ENCODE peak calls at places on chromosome 15, in five cellular contexts. One of them, this sample, is unnamed.

GRCh38 chr15:48897144-48897814 is 19.3 kb downstream of the EID1 start:
- DNase-seq in WTC11: no peak
- DNase-seq in fibroblast of pulmonary artery: peak; percentile 75
- DNase-seq in cardiac fibroblast: peak; percentile 73
- DNase-seq in B cell: no peak
- DNase-seq in this sample: peak; percentile 77

GRCh38 chr15:91908401-91908800 is 54.9 kb downstream of the SLCO3A1 start:
- DNase-seq in cardiac fibroblast: peak; percentile 53
- DNase-seq in WTC11: no peak
- DNase-seq in B cell: no peak
- DNase-seq in fibroblast of pulmonary artery: peak; percentile 45
- DNase-seq in this sample: peak; percentile 60

GRCh38 chr15:56366211-56366610 is 985 bp downstream of the TEX9 start:
- DNase-seq in fibroblast of pulmonary artery: no peak
- DNase-seq in WTC11: no peak
- DNase-seq in cardiac fibroblast: no peak
- DNase-seq in B cell: no peak
- DNase-seq in this sample: no peak

GRCh38 chr15:75197062-75197630 is 4.5 kb upstream of the C15orf39 start:
- DNase-seq in fibroblast of pulmonary artery: no peak
- DNase-seq in WTC11: no peak
- DNase-seq in B cell: no peak
- DNase-seq in cardiac fibroblast: no peak
- DNase-seq in this sample: no peak

GRCh38 chr15:46616033-46616432 is 981.2 kb downstream of the SQOR start:
- DNase-seq in WTC11: no peak
- DNase-seq in fibroblast of pulmonary artery: no peak
- DNase-seq in B cell: no peak
- DNase-seq in cardiac fibroblast: no peak
- DNase-seq in this sample: no peak

GRCh38 chr15:94239474-94239873 is 8.1 kb downstream of the MCTP2 start:
- DNase-seq in WTC11: no peak
- DNase-seq in fibroblast of pulmonary artery: no peak
- DNase-seq in cardiac fibroblast: no peak
- DNase-seq in B cell: no peak
- DNase-seq in this sample: no peak

GRCh38 chr15:25676070-25676469 is 187.1 kb downstream of the ATP10A start:
- DNase-seq in fibroblast of pulmonary artery: no peak
- DNase-seq in WTC11: no peak
- DNase-seq in cardiac fibroblast: no peak
- DNase-seq in B cell: no peak
- DNase-seq in this sample: no peak

GRCh38 chr15:101121511-101122090 is 130.2 kb downstream of the CHSY1 start:
- DNase-seq in cardiac fibroblast: peak; percentile 80
- DNase-seq in fibroblast of pulmonary artery: peak; percentile 69
- DNase-seq in B cell: peak; percentile 77
- DNase-seq in WTC11: peak; percentile 71
- DNase-seq in this sample: peak; percentile 56

GRCh38 chr15:88918738-88919137 is 5.6 kb upstream of the MFGE8 start:
- DNase-seq in fibroblast of pulmonary artery: peak; percentile 97
- DNase-seq in WTC11: no peak
- DNase-seq in cardiac fibroblast: peak; percentile 97
- DNase-seq in B cell: no peak
- DNase-seq in this sample: peak; percentile 99

GRCh38 chr15:31486906-31487695 is 160.5 kb downstream of the KLF13 start:
- DNase-seq in B cell: no peak
- DNase-seq in cardiac fibroblast: no peak
- DNase-seq in WTC11: no peak
- DNase-seq in fibroblast of pulmonary artery: no peak
- DNase-seq in this sample: no peak

GRCh38 chr15:73324496-73325170 is 44.1 kb downstream of the HCN4 start:
- DNase-seq in WTC11: no peak
- DNase-seq in B cell: no peak
- DNase-seq in cardiac fibroblast: no peak
- DNase-seq in fibroblast of pulmonary artery: no peak
- DNase-seq in this sample: no peak

GRCh38 chr15:40040293-40040635 is 1.3 kb upstream of the SRP14 start:
- DNase-seq in cardiac fibroblast: no peak
- DNase-seq in B cell: no peak
- DNase-seq in fibroblast of pulmonary artery: no peak
- DNase-seq in WTC11: no peak
- DNase-seq in this sample: no peak

GRCh38 chr15:51775967-51776816 is 24.8 kb downstream of the TMOD2 start:
- DNase-seq in WTC11: peak; percentile 73
- DNase-seq in cardiac fibroblast: peak; percentile 65
- DNase-seq in B cell: peak; percentile 54
- DNase-seq in fibroblast of pulmonary artery: peak; percentile 67
- DNase-seq in this sample: peak; percentile 44

GRCh38 chr15:88785217-88785616 is 18.0 kb upstream of the ACAN start:
- DNase-seq in B cell: no peak
- DNase-seq in WTC11: no peak
- DNase-seq in cardiac fibroblast: no peak
- DNase-seq in fibroblast of pulmonary artery: no peak
- DNase-seq in this sample: no peak

GRCh38 chr15:38555686-38556334 is 8.8 kb downstream of the RASGRP1 start:
- DNase-seq in WTC11: no peak
- DNase-seq in cardiac fibroblast: no peak
- DNase-seq in B cell: no peak
- DNase-seq in fibroblast of pulmonary artery: peak; percentile 17
- DNase-seq in this sample: peak; percentile 90

GRCh38 chr15:56901931-56902330 is 16.5 kb upstream of the TCF12 start:
- DNase-seq in WTC11: no peak
- DNase-seq in fibroblast of pulmonary artery: no peak
- DNase-seq in B cell: no peak
- DNase-seq in cardiac fibroblast: no peak
- DNase-seq in this sample: no peak

GRCh38 chr15:89338036-89338435 is 3.4 kb upstream of the POLG start:
- DNase-seq in fibroblast of pulmonary artery: no peak
- DNase-seq in cardiac fibroblast: no peak
- DNase-seq in B cell: no peak
- DNase-seq in WTC11: no peak
- DNase-seq in this sample: no peak

GRCh38 chr15:34330279-34330678 is 7.3 kb downstream of the SLC12A6 start:
- DNase-seq in WTC11: no peak
- DNase-seq in cardiac fibroblast: no peak
- DNase-seq in fibroblast of pulmonary artery: no peak
- DNase-seq in B cell: no peak
- DNase-seq in this sample: no peak

DNA sequence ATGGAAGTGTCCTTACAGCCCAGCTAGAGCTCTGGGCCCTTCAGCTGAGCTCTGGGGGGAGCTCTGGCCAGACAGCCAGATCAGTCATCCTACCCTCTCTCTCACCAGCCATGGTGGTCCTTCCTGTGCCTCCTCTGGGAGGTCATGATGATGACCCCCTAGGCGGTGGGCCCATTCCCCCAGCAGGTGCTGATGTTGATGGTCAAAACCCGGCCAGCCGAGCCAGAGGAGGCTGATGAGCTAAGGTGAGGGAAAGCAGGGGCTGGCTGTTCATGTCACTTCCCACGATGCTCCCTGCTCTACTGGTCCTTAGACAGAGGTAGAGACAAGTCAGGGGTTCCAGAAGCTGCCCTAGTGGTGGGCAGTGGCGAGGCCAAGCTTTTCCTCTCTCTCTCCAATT is 35.0 kb downstream of the GRAMD2A start:
- DNase-seq in fibroblast of pulmonary artery: no peak
- DNase-seq in WTC11: no peak
- DNase-seq in B cell: no peak
- DNase-seq in cardiac fibroblast: no peak
- DNase-seq in this sample: no peak
- TF ChIP-seq CTCF in fibroblast of pulmonary artery: no peak
- TF ChIP-seq CTCF in WTC11: no peak
- TF ChIP-seq CTCF in B cell: no peak
- TF ChIP-seq CTCF in cardiac fibroblast: no peak
- TF ChIP-seq CTCF in this sample: no peak

DNA sequence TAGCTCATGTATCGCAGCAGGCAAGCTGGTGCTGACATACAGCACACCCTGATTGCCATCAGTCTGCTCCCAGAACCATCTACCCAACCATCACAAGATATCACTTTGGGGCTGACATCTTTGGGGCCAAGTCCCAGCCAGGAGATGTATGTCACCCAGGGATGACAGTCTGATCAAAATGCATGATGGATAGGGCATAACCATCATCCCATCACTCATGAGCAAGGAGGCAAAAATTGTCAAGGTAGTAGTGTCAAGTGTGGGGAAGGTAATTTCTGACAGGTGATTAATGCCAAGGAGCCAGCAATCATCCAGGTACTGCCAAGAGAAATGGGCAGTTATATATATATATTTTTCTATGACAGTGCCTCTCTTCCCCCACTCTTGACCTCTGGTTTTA is 277.4 kb downstream of the WDR72 start:
- DNase-seq in B cell: no peak
- DNase-seq in cardiac fibroblast: no peak
- DNase-seq in fibroblast of pulmonary artery: no peak
- DNase-seq in WTC11: no peak
- DNase-seq in this sample: no peak
- TF ChIP-seq CTCF in B cell: no peak
- TF ChIP-seq CTCF in cardiac fibroblast: no peak
- TF ChIP-seq CTCF in fibroblast of pulmonary artery: no peak
- TF ChIP-seq CTCF in WTC11: no peak
- TF ChIP-seq CTCF in this sample: no peak

GRCh38 chr15:63146684-63147083 is 10.6 kb downstream of the RPS27L start:
- DNase-seq in WTC11: no peak
- DNase-seq in cardiac fibroblast: peak; percentile 52
- DNase-seq in B cell: no peak
- DNase-seq in fibroblast of pulmonary artery: peak; percentile 53
- DNase-seq in this sample: no peak
- TF ChIP-seq CTCF in WTC11: no peak
- TF ChIP-seq CTCF in cardiac fibroblast: no peak
- TF ChIP-seq CTCF in B cell: no peak
- TF ChIP-seq CTCF in fibroblast of pulmonary artery: peak; percentile 24
- TF ChIP-seq CTCF in this sample: peak; percentile 31

DNA sequence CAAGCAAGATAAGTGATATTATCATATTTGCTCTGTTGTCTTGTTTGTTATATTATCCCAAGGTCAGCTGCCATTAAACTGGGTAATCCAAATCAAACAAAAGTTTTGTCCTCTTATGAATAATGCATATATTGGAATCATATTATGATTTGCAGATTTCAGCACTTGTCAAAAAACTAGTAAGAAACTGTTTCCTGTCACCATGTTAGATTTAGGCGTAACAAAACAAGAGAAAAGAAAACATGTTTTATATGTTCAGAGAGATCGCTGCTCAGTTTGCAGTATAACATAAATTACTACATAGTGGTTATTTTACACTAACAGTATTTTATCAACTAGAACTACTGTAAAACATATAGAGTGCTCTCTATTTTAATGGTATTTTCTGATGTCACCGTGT is 123.4 kb upstream of the ICE2 start:
- DNase-seq in cardiac fibroblast: no peak
- DNase-seq in WTC11: no peak
- DNase-seq in fibroblast of pulmonary artery: no peak
- DNase-seq in B cell: no peak
- DNase-seq in this sample: no peak
- TF ChIP-seq CTCF in cardiac fibroblast: no peak
- TF ChIP-seq CTCF in WTC11: no peak
- TF ChIP-seq CTCF in fibroblast of pulmonary artery: no peak
- TF ChIP-seq CTCF in B cell: no peak
- TF ChIP-seq CTCF in this sample: no peak

GRCh38 chr15:76795217-76795616 is 109.9 kb downstream of the SCAPER start:
- DNase-seq in cardiac fibroblast: no peak
- DNase-seq in B cell: no peak
- DNase-seq in fibroblast of pulmonary artery: no peak
- DNase-seq in WTC11: no peak
- DNase-seq in this sample: no peak

GRCh38 chr15:76803049-76803571 is 102.0 kb downstream of the SCAPER start:
- DNase-seq in WTC11: no peak
- DNase-seq in B cell: no peak
- DNase-seq in cardiac fibroblast: no peak
- DNase-seq in fibroblast of pulmonary artery: no peak
- DNase-seq in this sample: no peak

GRCh38 chr15:76802411-76802810 is 102.7 kb downstream of the SCAPER start:
- DNase-seq in WTC11: no peak
- DNase-seq in B cell: no peak
- DNase-seq in cardiac fibroblast: no peak
- DNase-seq in fibroblast of pulmonary artery: no peak
- DNase-seq in this sample: no peak

GRCh38 chr15:76799760-76800159 is 105.4 kb downstream of the SCAPER start:
- DNase-seq in B cell: no peak
- DNase-seq in WTC11: no peak
- DNase-seq in fibroblast of pulmonary artery: peak; percentile 66
- DNase-seq in cardiac fibroblast: peak; percentile 49
- DNase-seq in this sample: peak; percentile 58
- TF ChIP-seq CTCF in B cell: no peak
- TF ChIP-seq CTCF in WTC11: no peak
- TF ChIP-seq CTCF in fibroblast of pulmonary artery: no peak
- TF ChIP-seq CTCF in cardiac fibroblast: no peak
- TF ChIP-seq CTCF in this sample: no peak